ENCODE peak calls at places on chromosome 1, in six cellular contexts. F, L, Q, J, H and O are unnamed samples.

GRCh38 chr1:50967416-50968020 is 2.5 kb upstream of the CDKN2C start:
- DNase-seq in Q (no peak), J (no peak), L (no peak), H (no peak), F (no peak), O (no peak)

GRCh38 chr1:166032901-166033371 is 133.9 kb downstream of the FAM78B start:
- DNase-seq in F (no peak), L (no peak), J (peak; percentile 31), Q (no peak), H (no peak), O (no peak)

GRCh38 chr1:39378377-39378776 is 113.1 kb upstream of the BMP8A start:
- DNase-seq in H (peak; percentile 11), F (no peak), L (peak; percentile 18), Q (peak; percentile 47), J (no peak), O (no peak)

GRCh38 chr1:23720256-23720995 is 22.8 kb upstream of the ELOA start:
- DNase-seq in Q (no peak), L (no peak), J (no peak), H (no peak), F (no peak), O (no peak)

GRCh38 chr1:177571485-177572076 is 398.3 kb downstream of the SEC16B start:
- DNase-seq in L (no peak), F (no peak), H (no peak), J (no peak), Q (no peak), O (peak; percentile 31)

GRCh38 chr1:157270705-157271274 is 132.6 kb upstream of the ETV3 start:
- DNase-seq in H (no peak), L (no peak), J (no peak), Q (no peak), F (no peak), O (no peak)

GRCh38 chr1:108017698-108018097 is 52.7 kb upstream of the VAV3 start:
- DNase-seq in L (no peak), Q (no peak), H (no peak), J (no peak), F (no peak), O (no peak)

GRCh38 chr1:92488832-92489231 is 2.1 kb upstream of the GFI1 start:
- DNase-seq in Q (no peak), F (no peak), L (no peak), J (no peak), H (no peak), O (no peak)

GRCh38 chr1:216325946-216326345 is 97.3 kb downstream of the USH2A start:
- DNase-seq in J (no peak), Q (no peak), L (no peak), H (no peak), F (no peak), O (no peak)

GRCh38 chr1:100354971-100355394 is 2.7 kb downstream of the CDC14A start:
- DNase-seq in L (peak; percentile 81), Q (no peak), H (peak; percentile 80), F (no peak), J (peak; percentile 79), O (no peak)
- H3K4me3 ChIP-seq in L (no peak overlapping the region), Q (no peak overlapping the region), H (peak overlapping the region; percentile 93), F (no peak overlapping the region), J (no peak overlapping the region), O (no peak overlapping the region)

GRCh38 chr1:152026895-152027294 is 9.9 kb downstream of the S100A11 start:
- DNase-seq in J (no peak), H (no peak), Q (no peak), L (no peak), F (no peak), O (no peak)
- H3K4me3 ChIP-seq in J (no peak overlapping the region), H (no peak overlapping the region), Q (no peak overlapping the region), L (no peak overlapping the region), F (no peak overlapping the region), O (no peak overlapping the region)

DNA sequence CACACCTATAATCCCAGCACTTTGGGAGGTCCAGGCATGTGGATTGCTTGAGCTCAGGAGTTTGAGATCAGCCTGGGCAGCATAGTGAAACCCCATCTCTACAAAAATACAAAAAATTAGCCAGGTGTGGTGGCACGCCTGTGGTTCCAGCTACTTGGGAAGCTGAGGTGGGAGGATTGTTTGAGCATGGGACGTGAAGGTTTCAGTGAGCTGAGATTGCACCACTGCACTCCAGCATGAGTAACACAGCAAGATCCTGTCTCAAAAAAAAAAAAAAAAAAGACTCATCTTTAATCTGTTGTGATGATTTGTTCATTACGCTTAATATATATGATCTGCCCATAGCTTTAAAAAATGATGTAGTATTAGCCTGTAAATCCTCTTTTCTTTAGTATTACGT is 44.0 kb downstream of the OR10J1 start:
- DNase-seq in L (no peak), J (no peak), Q (no peak), F (no peak), H (no peak), O (no peak)
- H3K4me3 ChIP-seq in L (no peak overlapping the region), J (no peak overlapping the region), Q (no peak overlapping the region), F (no peak overlapping the region), H (no peak overlapping the region), O (no peak overlapping the region)

DNA sequence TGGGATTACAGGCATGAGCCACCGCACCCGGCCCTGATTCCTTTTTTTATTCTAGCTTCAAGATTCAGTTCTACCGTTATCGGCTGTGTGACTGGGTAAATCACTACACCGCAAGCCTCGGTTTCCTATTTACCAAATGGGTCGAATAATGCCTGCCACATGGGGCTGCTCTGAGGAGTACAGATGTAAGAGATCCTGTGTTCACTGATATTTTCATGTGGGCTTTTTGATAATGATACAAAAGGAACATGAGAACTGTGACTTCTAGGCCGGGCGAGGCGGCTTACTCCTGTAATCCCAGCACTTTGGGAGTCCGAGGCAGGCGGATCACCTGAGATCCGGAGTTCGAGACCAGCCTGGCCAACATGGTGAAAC is 695 bp upstream of the PSMB4 start:
- DNase-seq in J (no peak), F (no peak), Q (no peak), L (no peak), H (no peak), O (no peak)
- H3K4me3 ChIP-seq in J (peak overlapping the region; percentile 98), F (peak overlapping the region; percentile 50), Q (peak overlapping the region; percentile 69), L (peak overlapping the region; percentile 98), H (peak overlapping the region; percentile 86), O (peak overlapping the region; percentile 96)